ENCODE peak calls at places on chromosomes 7 and 10, in four cellular contexts. O is psoas muscle; T is tibial nerve; X is CD8-positive, alpha-beta T cell. S is an unnamed sample.

GRCh38 chr10:8817303-8817702 is 762.8 kb downstream of the GATA3 start:
- DNase-seq in O (no peak), T (no peak), X (no peak), S (no peak)

GRCh38 chr7:28708033-28708451 is 250.1 kb downstream of the TRIL start:
- DNase-seq in O (peak; percentile 58), T (peak; percentile 20), X (no peak), S (no peak)

GRCh38 chr7:138630059-138630610 is 71.0 kb downstream of the SVOPL start:
- DNase-seq in O (no peak), T (no peak), X (no peak), S (no peak)

GRCh38 chr10:2214035-2214434 is 476.7 kb upstream of the ADARB2 start:
- DNase-seq in O (no peak), T (no peak), X (no peak), S (no peak)

GRCh38 chr7:82050792-82051191 is 280.9 kb upstream of the HGF start:
- DNase-seq in O (no peak), T (no peak), X (no peak), S (no peak)

GRCh38 chr10:91201213-91201996 is 19.1 kb upstream of the PCGF5 start:
- DNase-seq in O (no peak), T (no peak), X (no peak), S (no peak)

GRCh38 chr7:101877882-101878591 is 60.6 kb downstream of the CUX1 start:
- DNase-seq in O (no peak), T (no peak), X (no peak), S (no peak)

GRCh38 chr7:25124485-25125136 is 449 bp downstream of the CYCS start:
- DNase-seq in O (no peak), T (peak; percentile 9), X (peak; percentile 3), S (no peak)

GRCh38 chr10:70666960-70667798 is 5.1 kb upstream of the ADAMTS14 start:
- DNase-seq in O (no peak), T (no peak), X (no peak), S (no peak)

GRCh38 chr10:70561051-70561450 is 41.5 kb downstream of the PRF1 start:
- DNase-seq in O (peak; percentile 27), T (no peak), X (no peak), S (no peak)

GRCh38 chr7:107661081-107661864 is 645 bp downstream of the SLC26A4 start:
- DNase-seq in O (peak; percentile 63), T (peak; percentile 10), X (no peak), S (no peak)

DNA sequence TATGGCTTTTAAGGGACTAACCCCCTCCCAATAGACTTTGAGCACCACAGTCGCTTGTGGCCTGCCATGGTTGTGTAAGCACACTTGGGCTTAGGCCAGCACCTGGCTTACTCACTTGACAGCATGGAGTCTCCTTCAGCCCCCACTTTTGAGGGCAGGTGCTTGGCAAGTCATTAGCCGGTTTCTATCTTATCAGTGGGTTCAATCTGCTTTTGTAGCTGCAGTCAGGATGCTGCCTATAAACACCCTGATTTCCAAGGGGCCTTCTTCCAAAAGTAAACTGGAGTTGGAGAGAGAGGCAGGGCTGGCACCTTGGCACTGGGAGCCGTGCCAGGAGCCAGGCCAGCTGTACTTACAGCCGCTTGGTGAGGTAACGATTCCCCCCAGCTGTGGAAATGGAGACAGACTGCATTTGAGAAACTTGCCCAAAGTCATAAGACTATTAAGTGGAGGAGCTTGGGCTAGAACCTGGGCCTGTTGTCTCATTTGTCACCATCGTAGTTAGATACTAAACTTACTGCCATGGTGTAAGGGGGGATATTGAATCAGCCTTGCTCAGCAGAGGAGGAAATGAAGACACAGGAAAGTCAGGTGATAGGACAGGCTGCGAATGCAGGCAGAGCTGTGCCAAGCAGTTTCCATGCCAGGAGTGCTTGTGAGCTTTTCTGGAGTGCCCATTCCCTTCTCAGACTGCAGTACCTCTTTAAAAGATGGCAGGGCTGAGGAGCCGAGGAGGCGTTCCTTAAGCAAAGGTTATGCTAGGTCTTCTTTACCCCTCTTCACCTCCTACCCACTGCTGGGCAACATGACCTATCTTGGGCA is 92.3 kb upstream of the EFCAB10 start:
- DNase-seq in O (peak; percentile 77), T (no peak), X (no peak), S (no peak)
- H3K4me1 ChIP-seq in O (peaks cover 31% of the 10 kb centered on the region), T (peaks cover 29% of the 10 kb centered on the region), X (peaks cover 38% of the 10 kb centered on the region), S (peaks cover 43% of the 10 kb centered on the region)

GRCh38 chr10:14554091-14554842 is 220.4 kb downstream of the FAM107B start:
- DNase-seq in O (no peak), T (no peak), X (no peak), S (no peak)
- H3K4me3 ChIP-seq in O (no peak overlapping the region), T (no peak overlapping the region), X (peak overlapping the region; percentile 10), S (no peak overlapping the region)

GRCh38 chr10:110680473-110681020 is 36.4 kb downstream of the RBM20 start:
- DNase-seq in O (peak; percentile 85), T (no peak), X (no peak), S (no peak)
- H3K4me1 ChIP-seq in O (peaks cover 39% of the 10 kb centered on the region), T (no peaks in the 10 kb centered on the region), X (peaks cover 3% of the 10 kb centered on the region), S (peaks cover 39% of the 10 kb centered on the region)

GRCh38 chr7:132437730-132438129 is 138.5 kb downstream of the PLXNA4 start:
- DNase-seq in O (no peak), T (no peak), X (no peak), S (no peak)
- H3K4me3 ChIP-seq in O (no peak overlapping the region), T (no peak overlapping the region), X (peak overlapping the region; percentile 13), S (no peak overlapping the region)

DNA sequence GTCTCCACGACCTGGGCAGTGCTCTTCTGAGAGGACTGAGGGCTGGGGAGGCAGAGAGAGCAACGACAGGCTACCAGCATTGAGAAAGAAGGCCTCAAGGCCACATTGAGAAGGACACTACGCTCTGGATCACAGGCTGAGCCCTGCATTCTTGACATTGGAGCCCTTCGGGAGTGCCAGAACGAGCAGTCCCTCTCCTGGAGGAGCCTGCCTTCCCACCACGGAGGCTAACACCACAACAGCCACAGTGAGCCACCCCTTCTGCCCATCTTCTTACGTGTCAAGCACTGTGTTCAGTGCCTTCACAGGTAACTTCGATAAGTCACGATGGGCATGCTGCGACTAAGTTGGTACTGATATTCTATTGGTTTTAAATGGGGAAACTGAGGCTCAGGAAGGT is 267.8 kb downstream of the RPS24 start:
- DNase-seq in O (no peak), T (no peak), X (no peak), S (peak; percentile 50)
- H3K4me1 ChIP-seq in O (peaks cover 14% of the 10 kb centered on the region), T (peaks cover 6% of the 10 kb centered on the region), X (peaks cover 17% of the 10 kb centered on the region), S (peaks cover 17% of the 10 kb centered on the region)

DNA sequence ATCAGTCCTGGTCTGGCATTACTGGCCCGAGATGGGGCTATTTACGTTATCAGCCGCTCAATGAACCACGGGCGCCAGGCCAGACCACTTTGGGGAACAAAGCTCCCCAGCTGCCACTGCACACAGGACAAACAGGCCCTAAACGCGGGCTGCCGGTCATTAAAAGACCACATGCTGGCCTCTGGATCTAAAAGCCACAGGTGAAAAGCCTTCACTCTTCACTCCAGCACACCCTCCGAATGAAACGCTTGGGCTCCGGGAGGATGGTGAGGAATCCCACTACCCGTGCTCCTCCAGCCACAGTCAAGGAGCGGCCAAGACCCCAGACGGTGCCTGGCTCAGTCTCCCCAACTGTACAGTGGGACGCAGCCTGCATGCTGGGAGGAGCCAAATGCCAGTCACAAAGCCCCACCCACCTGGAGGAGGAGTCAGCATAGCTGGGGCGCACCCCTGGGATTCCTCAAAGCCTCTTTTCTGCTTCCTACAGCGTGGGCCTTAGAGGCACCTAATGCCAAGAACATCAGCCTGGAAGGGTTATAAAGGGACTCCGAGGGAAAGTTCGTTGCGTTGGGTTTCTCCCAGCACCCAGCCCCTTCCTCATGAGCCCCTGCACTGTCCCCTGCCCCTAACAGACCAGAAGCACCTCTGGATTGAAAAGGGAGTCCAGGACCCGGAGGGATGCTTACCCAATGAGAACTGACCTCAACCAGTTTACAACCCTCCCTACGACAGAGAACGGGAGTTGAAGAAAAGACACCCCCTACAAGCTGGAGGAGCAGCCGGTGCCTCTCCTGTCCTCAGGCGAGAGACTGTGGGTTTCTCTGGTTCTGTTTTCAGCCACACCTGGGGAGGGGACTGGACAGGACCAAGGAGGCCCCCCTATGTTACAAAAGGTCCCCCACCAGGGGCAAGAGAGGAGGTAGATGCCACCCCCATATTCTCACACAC is 4.7 kb downstream of the PDGFA start:
- DNase-seq in O (no peak), T (no peak), X (no peak), S (no peak)
- H3K4me3 ChIP-seq in O (peak overlapping the region; percentile 15), T (no peak overlapping the region), X (no peak overlapping the region), S (peak overlapping the region; percentile 0)

GRCh38 chr7:91288208-91288824 is 24.1 kb downstream of the FZD1 start:
- DNase-seq in O (no peak), T (peak; percentile 46), X (no peak), S (no peak)

GRCh38 chr7:91287685-91288084 is 23.5 kb downstream of the FZD1 start:
- DNase-seq in O (no peak), T (peak; percentile 18), X (no peak), S (no peak)

GRCh38 chr7:91289633-91290260 is 25.5 kb downstream of the FZD1 start:
- DNase-seq in O (no peak), T (no peak), X (no peak), S (no peak)

GRCh38 chr7:91285966-91286365 is 21.7 kb downstream of the FZD1 start:
- DNase-seq in O (no peak), T (no peak), X (no peak), S (no peak)

GRCh38 chr7:91286432-91286831 is 22.2 kb downstream of the FZD1 start:
- DNase-seq in O (no peak), T (no peak), X (no peak), S (no peak)
- H3K4me1 ChIP-seq in O (peaks cover 7% of the 10 kb centered on the region), T (no peaks in the 10 kb centered on the region), X (no peaks in the 10 kb centered on the region), S (peaks cover 7% of the 10 kb centered on the region)